ENCODE peak calls at places on chromosomes 4 and X, in seven cellular contexts. One of them, this sample, is unnamed.

GRCh38 chrX:115226929-115227328 is 7.0 kb downstream of the LRCH2 start:
- DNase-seq in SJSA1: no peak
- DNase-seq in NCI-H1436: peak
- DNase-seq in M059J: peak
- DNase-seq in NCI-H2171 treated with DMSO at 0.1 percent for 48 hours: no peak
- DNase-seq in activated CD4-positive, alpha-beta T cell treated with anti-CD3 and anti-CD28 coated beads, Interleukin-2, amount 50 U/mL, for 1 hour: no peak
- DNase-seq in NCI-H345: peak
- DNase-seq in this sample: peak

GRCh38 chr4:109873791-109874514 is 26.0 kb downstream of the LRIT3 start:
- DNase-seq in SJSA1: no peak
- DNase-seq in NCI-H1436: no peak
- DNase-seq in M059J: no peak
- DNase-seq in NCI-H2171 treated with DMSO at 0.1 percent for 48 hours: no peak
- DNase-seq in activated CD4-positive, alpha-beta T cell treated with anti-CD3 and anti-CD28 coated beads, Interleukin-2, amount 50 U/mL, for 1 hour: no peak
- DNase-seq in NCI-H345: no peak
- DNase-seq in this sample: peak

GRCh38 chrX:69073241-69073640 is 92.0 kb downstream of the PJA1 start:
- DNase-seq in SJSA1: no peak
- DNase-seq in NCI-H1436: no peak
- DNase-seq in M059J: no peak
- DNase-seq in NCI-H2171 treated with DMSO at 0.1 percent for 48 hours: no peak
- DNase-seq in activated CD4-positive, alpha-beta T cell treated with anti-CD3 and anti-CD28 coated beads, Interleukin-2, amount 50 U/mL, for 1 hour: no peak
- DNase-seq in NCI-H345: no peak
- DNase-seq in this sample: no peak

GRCh38 chr4:814312-814850 is 11.5 kb downstream of the CPLX1 start:
- DNase-seq in SJSA1: no peak
- DNase-seq in NCI-H1436: no peak
- DNase-seq in M059J: no peak
- DNase-seq in NCI-H2171 treated with DMSO at 0.1 percent for 48 hours: no peak
- DNase-seq in activated CD4-positive, alpha-beta T cell treated with anti-CD3 and anti-CD28 coated beads, Interleukin-2, amount 50 U/mL, for 1 hour: no peak
- DNase-seq in NCI-H345: no peak
- DNase-seq in this sample: no peak

GRCh38 chrX:13153796-13154195 is 109.4 kb upstream of the FAM9C start:
- DNase-seq in SJSA1: no peak
- DNase-seq in NCI-H1436: no peak
- DNase-seq in M059J: peak
- DNase-seq in NCI-H2171 treated with DMSO at 0.1 percent for 48 hours: no peak
- DNase-seq in activated CD4-positive, alpha-beta T cell treated with anti-CD3 and anti-CD28 coated beads, Interleukin-2, amount 50 U/mL, for 1 hour: no peak
- DNase-seq in NCI-H345: no peak
- DNase-seq in this sample: peak

GRCh38 chr4:35038079-35038805 is 1206.1 kb downstream of the ARAP2 start:
- DNase-seq in SJSA1: no peak
- DNase-seq in NCI-H1436: no peak
- DNase-seq in M059J: no peak
- DNase-seq in NCI-H2171 treated with DMSO at 0.1 percent for 48 hours: no peak
- DNase-seq in activated CD4-positive, alpha-beta T cell treated with anti-CD3 and anti-CD28 coated beads, Interleukin-2, amount 50 U/mL, for 1 hour: no peak
- DNase-seq in NCI-H345: no peak
- DNase-seq in this sample: no peak

GRCh38 chrX:103503163-103503852 is 16.0 kb downstream of the RAB40A start:
- DNase-seq in SJSA1: no peak
- DNase-seq in NCI-H1436: no peak
- DNase-seq in M059J: peak
- DNase-seq in NCI-H2171 treated with DMSO at 0.1 percent for 48 hours: no peak
- DNase-seq in activated CD4-positive, alpha-beta T cell treated with anti-CD3 and anti-CD28 coated beads, Interleukin-2, amount 50 U/mL, for 1 hour: no peak
- DNase-seq in NCI-H345: no peak
- DNase-seq in this sample: peak

GRCh38 chr4:178215309-178215708 is 773.1 kb upstream of the AGA start:
- DNase-seq in SJSA1: no peak
- DNase-seq in NCI-H1436: no peak
- DNase-seq in M059J: no peak
- DNase-seq in NCI-H2171 treated with DMSO at 0.1 percent for 48 hours: no peak
- DNase-seq in activated CD4-positive, alpha-beta T cell treated with anti-CD3 and anti-CD28 coated beads, Interleukin-2, amount 50 U/mL, for 1 hour: no peak
- DNase-seq in NCI-H345: no peak
- DNase-seq in this sample: no peak

GRCh38 chr4:3387154-3387942 is 54.4 kb upstream of the HGFAC start:
- DNase-seq in SJSA1: no peak
- DNase-seq in NCI-H1436: no peak
- DNase-seq in M059J: no peak
- DNase-seq in NCI-H2171 treated with DMSO at 0.1 percent for 48 hours: no peak
- DNase-seq in activated CD4-positive, alpha-beta T cell treated with anti-CD3 and anti-CD28 coated beads, Interleukin-2, amount 50 U/mL, for 1 hour: no peak
- DNase-seq in NCI-H345: no peak
- DNase-seq in this sample: peak

GRCh38 chrX:103685396-103685795 is 1.1 kb downstream of the MORF4L2 start:
- DNase-seq in SJSA1: no peak
- DNase-seq in NCI-H1436: no peak
- DNase-seq in M059J: peak
- DNase-seq in NCI-H2171 treated with DMSO at 0.1 percent for 48 hours: no peak
- DNase-seq in activated CD4-positive, alpha-beta T cell treated with anti-CD3 and anti-CD28 coated beads, Interleukin-2, amount 50 U/mL, for 1 hour: no peak
- DNase-seq in NCI-H345: no peak
- DNase-seq in this sample: no peak

GRCh38 chr4:41802590-41802989 is 54.1 kb upstream of the PHOX2B start:
- DNase-seq in SJSA1: no peak
- DNase-seq in NCI-H1436: no peak
- DNase-seq in M059J: no peak
- DNase-seq in NCI-H2171 treated with DMSO at 0.1 percent for 48 hours: no peak
- DNase-seq in activated CD4-positive, alpha-beta T cell treated with anti-CD3 and anti-CD28 coated beads, Interleukin-2, amount 50 U/mL, for 1 hour: no peak
- DNase-seq in NCI-H345: no peak
- DNase-seq in this sample: no peak

GRCh38 chr4:76449362-76449767 is 14.3 kb downstream of the SHROOM3 start:
- DNase-seq in SJSA1: no peak
- DNase-seq in NCI-H1436: no peak
- DNase-seq in M059J: peak
- DNase-seq in NCI-H2171 treated with DMSO at 0.1 percent for 48 hours: no peak
- DNase-seq in activated CD4-positive, alpha-beta T cell treated with anti-CD3 and anti-CD28 coated beads, Interleukin-2, amount 50 U/mL, for 1 hour: no peak
- DNase-seq in NCI-H345: no peak
- DNase-seq in this sample: peak

GRCh38 chr4:6772223-6772928 is 10.2 kb upstream of the KIAA0232 start:
- DNase-seq in SJSA1: no peak
- DNase-seq in NCI-H1436: no peak
- DNase-seq in M059J: peak
- DNase-seq in NCI-H2171 treated with DMSO at 0.1 percent for 48 hours: peak
- DNase-seq in activated CD4-positive, alpha-beta T cell treated with anti-CD3 and anti-CD28 coated beads, Interleukin-2, amount 50 U/mL, for 1 hour: no peak
- DNase-seq in NCI-H345: no peak
- DNase-seq in this sample: peak

GRCh38 chr4:39353478-39354177 is 12.5 kb downstream of the RFC1 start:
- DNase-seq in SJSA1: no peak
- DNase-seq in NCI-H1436: no peak
- DNase-seq in M059J: peak
- DNase-seq in NCI-H2171 treated with DMSO at 0.1 percent for 48 hours: no peak
- DNase-seq in activated CD4-positive, alpha-beta T cell treated with anti-CD3 and anti-CD28 coated beads, Interleukin-2, amount 50 U/mL, for 1 hour: no peak
- DNase-seq in NCI-H345: no peak
- DNase-seq in this sample: peak

GRCh38 chr4:10737335-10737734 is 52.8 kb upstream of the CLNK start:
- DNase-seq in SJSA1: no peak
- DNase-seq in NCI-H1436: no peak
- DNase-seq in M059J: peak
- DNase-seq in NCI-H2171 treated with DMSO at 0.1 percent for 48 hours: no peak
- DNase-seq in activated CD4-positive, alpha-beta T cell treated with anti-CD3 and anti-CD28 coated beads, Interleukin-2, amount 50 U/mL, for 1 hour: no peak
- DNase-seq in NCI-H345: no peak
- DNase-seq in this sample: no peak

GRCh38 chr4:2393353-2394270 is 24.8 kb downstream of the ZFYVE28 start:
- DNase-seq in SJSA1: no peak
- DNase-seq in NCI-H1436: no peak
- DNase-seq in M059J: no peak
- DNase-seq in NCI-H2171 treated with DMSO at 0.1 percent for 48 hours: no peak
- DNase-seq in activated CD4-positive, alpha-beta T cell treated with anti-CD3 and anti-CD28 coated beads, Interleukin-2, amount 50 U/mL, for 1 hour: no peak
- DNase-seq in NCI-H345: no peak
- DNase-seq in this sample: peak

GRCh38 chr4:19776929-19777328 is 474.8 kb upstream of the SLIT2 start:
- DNase-seq in SJSA1: no peak
- DNase-seq in NCI-H1436: no peak
- DNase-seq in M059J: peak
- DNase-seq in NCI-H2171 treated with DMSO at 0.1 percent for 48 hours: no peak
- DNase-seq in activated CD4-positive, alpha-beta T cell treated with anti-CD3 and anti-CD28 coated beads, Interleukin-2, amount 50 U/mL, for 1 hour: no peak
- DNase-seq in NCI-H345: no peak
- DNase-seq in this sample: no peak

GRCh38 chr4:19575959-19576358 is 675.7 kb upstream of the SLIT2 start:
- DNase-seq in SJSA1: no peak
- DNase-seq in NCI-H1436: no peak
- DNase-seq in M059J: peak
- DNase-seq in NCI-H2171 treated with DMSO at 0.1 percent for 48 hours: no peak
- DNase-seq in activated CD4-positive, alpha-beta T cell treated with anti-CD3 and anti-CD28 coated beads, Interleukin-2, amount 50 U/mL, for 1 hour: no peak
- DNase-seq in NCI-H345: no peak
- DNase-seq in this sample: peak

GRCh38 chr4:150771374-150771773 is 189.4 kb downstream of the MAB21L2 start:
- DNase-seq in SJSA1: no peak
- DNase-seq in NCI-H1436: no peak
- DNase-seq in M059J: no peak
- DNase-seq in NCI-H2171 treated with DMSO at 0.1 percent for 48 hours: no peak
- DNase-seq in activated CD4-positive, alpha-beta T cell treated with anti-CD3 and anti-CD28 coated beads, Interleukin-2, amount 50 U/mL, for 1 hour: no peak
- DNase-seq in NCI-H345: no peak
- DNase-seq in this sample: no peak

GRCh38 chrX:106726485-106727437 is at the start of gene RNF128:
- DNase-seq in SJSA1: no peak
- DNase-seq in NCI-H1436: peak
- DNase-seq in M059J: peak
- DNase-seq in NCI-H2171 treated with DMSO at 0.1 percent for 48 hours: no peak
- DNase-seq in activated CD4-positive, alpha-beta T cell treated with anti-CD3 and anti-CD28 coated beads, Interleukin-2, amount 50 U/mL, for 1 hour: no peak
- DNase-seq in NCI-H345: peak
- DNase-seq in this sample: peak

GRCh38 chr4:172546782-172547181 is 621.8 kb upstream of the GALNT7 start:
- DNase-seq in SJSA1: no peak
- DNase-seq in NCI-H1436: no peak
- DNase-seq in M059J: no peak
- DNase-seq in NCI-H2171 treated with DMSO at 0.1 percent for 48 hours: no peak
- DNase-seq in activated CD4-positive, alpha-beta T cell treated with anti-CD3 and anti-CD28 coated beads, Interleukin-2, amount 50 U/mL, for 1 hour: no peak
- DNase-seq in NCI-H345: peak
- DNase-seq in this sample: no peak

GRCh38 chr4:7647932-7648812 is 213.4 kb upstream of the PSAPL1 start:
- DNase-seq in SJSA1: no peak
- DNase-seq in NCI-H1436: no peak
- DNase-seq in M059J: peak
- DNase-seq in NCI-H2171 treated with DMSO at 0.1 percent for 48 hours: no peak
- DNase-seq in activated CD4-positive, alpha-beta T cell treated with anti-CD3 and anti-CD28 coated beads, Interleukin-2, amount 50 U/mL, for 1 hour: no peak
- DNase-seq in NCI-H345: no peak
- DNase-seq in this sample: no peak

GRCh38 chrX:107537815-107538214 is 88.4 kb downstream of the FRMPD3 start:
- DNase-seq in SJSA1: peak
- DNase-seq in NCI-H1436: peak
- DNase-seq in M059J: peak
- DNase-seq in NCI-H2171 treated with DMSO at 0.1 percent for 48 hours: no peak
- DNase-seq in activated CD4-positive, alpha-beta T cell treated with anti-CD3 and anti-CD28 coated beads, Interleukin-2, amount 50 U/mL, for 1 hour: peak
- DNase-seq in NCI-H345: no peak
- DNase-seq in this sample: peak

GRCh38 chr4:2651546-2651945 is 104.6 kb downstream of the TNIP2 start:
- DNase-seq in SJSA1: peak
- DNase-seq in NCI-H1436: no peak
- DNase-seq in M059J: no peak
- DNase-seq in NCI-H2171 treated with DMSO at 0.1 percent for 48 hours: no peak
- DNase-seq in activated CD4-positive, alpha-beta T cell treated with anti-CD3 and anti-CD28 coated beads, Interleukin-2, amount 50 U/mL, for 1 hour: no peak
- DNase-seq in NCI-H345: no peak
- DNase-seq in this sample: no peak

GRCh38 chrX:46072372-46072771 is 472.8 kb downstream of the ZNF674 start:
- DNase-seq in SJSA1: no peak
- DNase-seq in NCI-H1436: no peak
- DNase-seq in M059J: no peak
- DNase-seq in NCI-H2171 treated with DMSO at 0.1 percent for 48 hours: no peak
- DNase-seq in activated CD4-positive, alpha-beta T cell treated with anti-CD3 and anti-CD28 coated beads, Interleukin-2, amount 50 U/mL, for 1 hour: no peak
- DNase-seq in NCI-H345: no peak
- DNase-seq in this sample: no peak